ENCODE peak calls at places on chromosomes 12 and 14, in ten cellular contexts. One of them, this sample, is unnamed.

GRCh38 chr12:53499261-53500118 is at the start of gene MAP3K12:
- DNase-seq in stomach: peak; percentile 48
- DNase-seq in sigmoid colon: peak; percentile 89
- DNase-seq in K562: peak; percentile 76
- DNase-seq in H1: peak; percentile 84
- DNase-seq in HepG2: no peak
- DNase-seq in transverse colon: peak; percentile 68
- DNase-seq in tibial nerve: peak; percentile 56
- DNase-seq in GM12878: no peak
- DNase-seq in suprapubic skin: peak; percentile 86
- DNase-seq in this sample: peak; percentile 84

GRCh38 chr14:45686771-45687170 is 433.8 kb upstream of the MIS18BP1 start:
- DNase-seq in stomach: no peak
- DNase-seq in sigmoid colon: no peak
- DNase-seq in K562: no peak
- DNase-seq in H1: no peak
- DNase-seq in HepG2: no peak
- DNase-seq in transverse colon: no peak
- DNase-seq in tibial nerve: no peak
- DNase-seq in GM12878: no peak
- DNase-seq in suprapubic skin: no peak
- DNase-seq in this sample: no peak

GRCh38 chr12:62256408-62257079 is 3.7 kb upstream of the USP15 start:
- DNase-seq in stomach: no peak
- DNase-seq in sigmoid colon: no peak
- DNase-seq in K562: peak; percentile 63
- DNase-seq in H1: no peak
- DNase-seq in HepG2: no peak
- DNase-seq in transverse colon: no peak
- DNase-seq in tibial nerve: no peak
- DNase-seq in GM12878: no peak
- DNase-seq in suprapubic skin: no peak
- DNase-seq in this sample: no peak

GRCh38 chr14:41799817-41800216 is 193.1 kb downstream of the LRFN5 start:
- DNase-seq in stomach: no peak
- DNase-seq in sigmoid colon: no peak
- DNase-seq in K562: no peak
- DNase-seq in H1: no peak
- DNase-seq in HepG2: no peak
- DNase-seq in transverse colon: no peak
- DNase-seq in tibial nerve: no peak
- DNase-seq in GM12878: no peak
- DNase-seq in suprapubic skin: no peak
- DNase-seq in this sample: no peak

GRCh38 chr12:94149781-94150482 is 1.6 kb downstream of the PLXNC1 start:
- DNase-seq in stomach: peak; percentile 28
- DNase-seq in sigmoid colon: peak; percentile 71
- DNase-seq in K562: no peak
- DNase-seq in H1: peak; percentile 69
- DNase-seq in HepG2: no peak
- DNase-seq in transverse colon: peak; percentile 42
- DNase-seq in tibial nerve: peak; percentile 20
- DNase-seq in GM12878: no peak
- DNase-seq in suprapubic skin: peak; percentile 57
- DNase-seq in this sample: peak; percentile 86

GRCh38 chr12:49552014-49552413 is 13.2 kb downstream of the KCNH3 start:
- DNase-seq in stomach: no peak
- DNase-seq in sigmoid colon: no peak
- DNase-seq in K562: no peak
- DNase-seq in H1: no peak
- DNase-seq in HepG2: no peak
- DNase-seq in transverse colon: no peak
- DNase-seq in tibial nerve: no peak
- DNase-seq in GM12878: no peak
- DNase-seq in suprapubic skin: no peak
- DNase-seq in this sample: no peak

GRCh38 chr14:99179506-99179905 is 92.5 kb downstream of the BCL11B start:
- DNase-seq in stomach: no peak
- DNase-seq in sigmoid colon: peak; percentile 29
- DNase-seq in K562: no peak
- DNase-seq in H1: no peak
- DNase-seq in HepG2: no peak
- DNase-seq in transverse colon: no peak
- DNase-seq in tibial nerve: no peak
- DNase-seq in GM12878: no peak
- DNase-seq in suprapubic skin: peak; percentile 40
- DNase-seq in this sample: no peak

GRCh38 chr14:55129086-55129427 is at the start of gene LGALS3:
- DNase-seq in stomach: peak; percentile 87
- DNase-seq in sigmoid colon: peak; percentile 86
- DNase-seq in K562: peak; percentile 50
- DNase-seq in H1: no peak
- DNase-seq in HepG2: no peak
- DNase-seq in transverse colon: peak; percentile 88
- DNase-seq in tibial nerve: peak; percentile 72
- DNase-seq in GM12878: no peak
- DNase-seq in suprapubic skin: peak; percentile 86
- DNase-seq in this sample: peak; percentile 84

GRCh38 chr12:88590851-88591250 is 10.6 kb upstream of the KITLG start:
- DNase-seq in stomach: no peak
- DNase-seq in sigmoid colon: no peak
- DNase-seq in K562: no peak
- DNase-seq in H1: no peak
- DNase-seq in HepG2: no peak
- DNase-seq in transverse colon: no peak
- DNase-seq in tibial nerve: no peak
- DNase-seq in GM12878: no peak
- DNase-seq in suprapubic skin: no peak
- DNase-seq in this sample: no peak

GRCh38 chr12:120687570-120688289 is 781 bp downstream of the MLEC start:
- DNase-seq in stomach: no peak
- DNase-seq in sigmoid colon: peak; percentile 66
- DNase-seq in K562: peak; percentile 61
- DNase-seq in H1: no peak
- DNase-seq in HepG2: no peak
- DNase-seq in transverse colon: peak; percentile 40
- DNase-seq in tibial nerve: no peak
- DNase-seq in GM12878: no peak
- DNase-seq in suprapubic skin: peak; percentile 68
- DNase-seq in this sample: no peak

GRCh38 chr14:67436006-67436866 is 24.3 kb upstream of the PLEK2 start:
- DNase-seq in stomach: no peak
- DNase-seq in sigmoid colon: peak; percentile 68
- DNase-seq in K562: peak; percentile 42
- DNase-seq in H1: no peak
- DNase-seq in HepG2: peak; percentile 16
- DNase-seq in transverse colon: no peak
- DNase-seq in tibial nerve: no peak
- DNase-seq in GM12878: no peak
- DNase-seq in suprapubic skin: no peak
- DNase-seq in this sample: no peak

GRCh38 chr12:87140257-87140656 is 884.1 kb upstream of the MGAT4C start:
- DNase-seq in stomach: no peak
- DNase-seq in sigmoid colon: no peak
- DNase-seq in K562: no peak
- DNase-seq in H1: no peak
- DNase-seq in HepG2: no peak
- DNase-seq in transverse colon: no peak
- DNase-seq in tibial nerve: no peak
- DNase-seq in GM12878: no peak
- DNase-seq in suprapubic skin: no peak
- DNase-seq in this sample: no peak

DNA sequence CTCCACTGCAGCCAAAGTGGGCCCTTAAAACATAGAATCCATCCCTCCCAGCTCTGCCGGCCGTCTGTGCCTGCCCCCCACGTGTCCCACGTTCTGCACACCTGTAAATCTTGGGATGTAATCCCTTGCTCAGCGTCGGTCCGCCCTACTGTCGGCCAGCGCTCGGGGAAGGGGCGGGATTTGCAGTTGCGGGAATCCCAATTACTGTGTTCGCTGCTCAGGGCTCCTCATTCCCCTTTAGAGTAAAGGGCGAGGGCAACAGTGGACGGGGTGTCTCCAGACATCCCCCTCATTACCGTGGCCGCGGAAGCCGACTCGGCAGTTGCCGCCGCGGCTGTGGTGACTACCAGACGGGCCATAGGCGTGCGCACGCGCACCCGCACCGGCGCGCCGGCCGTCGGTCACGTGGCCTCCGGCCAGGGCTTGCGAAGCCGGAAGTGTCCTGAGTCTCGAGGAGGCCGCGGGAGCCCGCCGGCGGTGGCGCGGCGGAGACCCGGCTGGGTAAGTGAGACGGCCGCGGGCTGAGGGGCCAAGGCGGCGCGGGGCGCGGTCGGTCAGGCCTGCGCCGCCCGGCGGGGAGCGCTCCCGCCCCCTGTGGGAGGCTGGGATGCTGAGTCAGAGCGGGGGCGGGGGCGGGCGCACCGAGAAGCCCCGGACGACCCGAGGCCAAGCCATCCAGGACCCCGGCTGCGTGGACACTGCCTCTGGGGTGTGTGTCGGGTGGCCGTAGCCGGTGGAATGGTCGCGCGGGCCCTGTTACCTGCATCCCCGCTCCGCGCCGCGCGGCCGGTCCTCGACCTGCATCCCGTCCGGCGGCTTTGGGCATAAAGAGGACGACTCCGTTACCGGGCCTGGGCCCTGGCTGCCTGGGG is at the start of gene TBK1:
- DNase-seq in stomach: peak; percentile 93
- DNase-seq in sigmoid colon: peak; percentile 95
- DNase-seq in K562: peak; percentile 93
- DNase-seq in H1: peak; percentile 95
- DNase-seq in HepG2: peak; percentile 80
- DNase-seq in transverse colon: peak; percentile 91
- DNase-seq in tibial nerve: peak; percentile 79
- DNase-seq in GM12878: peak; percentile 53
- DNase-seq in suprapubic skin: peak; percentile 91
- DNase-seq in this sample: peak; percentile 93
- TF ChIP-seq POLR2A in stomach: no peak
- TF ChIP-seq POLR2A in sigmoid colon: no peak
- TF ChIP-seq POLR2A in K562: peak; percentile 83
- TF ChIP-seq POLR2A in H1: peak; percentile 70
- TF ChIP-seq POLR2A in HepG2: no peak
- TF ChIP-seq POLR2A in transverse colon: peak; percentile 63
- TF ChIP-seq POLR2A in tibial nerve: peak; percentile 85
- TF ChIP-seq POLR2A in GM12878: peak; percentile 83
- TF ChIP-seq POLR2A in suprapubic skin: peak; percentile 85
- TF ChIP-seq POLR2A in this sample: peak; percentile 69

GRCh38 chr12:25985296-25985992 is 27.0 kb downstream of the RASSF8 start:
- DNase-seq in stomach: no peak
- DNase-seq in sigmoid colon: no peak
- DNase-seq in K562: no peak
- DNase-seq in H1: no peak
- DNase-seq in HepG2: no peak
- DNase-seq in transverse colon: no peak
- DNase-seq in tibial nerve: no peak
- DNase-seq in GM12878: no peak
- DNase-seq in suprapubic skin: no peak
- DNase-seq in this sample: no peak
- TF ChIP-seq EP300 in stomach: no peak
- TF ChIP-seq EP300 in sigmoid colon: no peak
- TF ChIP-seq EP300 in K562: no peak
- TF ChIP-seq EP300 in H1: no peak
- TF ChIP-seq EP300 in HepG2: no peak
- TF ChIP-seq EP300 in transverse colon: no peak
- TF ChIP-seq EP300 in tibial nerve: no peak
- TF ChIP-seq EP300 in GM12878: no peak
- TF ChIP-seq EP300 in suprapubic skin: no peak
- TF ChIP-seq EP300 in this sample: no peak

GRCh38 chr14:36181417-36181816 is 4.9 kb upstream of the PTCSC3 start:
- DNase-seq in stomach: no peak
- DNase-seq in sigmoid colon: no peak
- DNase-seq in K562: no peak
- DNase-seq in H1: no peak
- DNase-seq in HepG2: no peak
- DNase-seq in transverse colon: no peak
- DNase-seq in tibial nerve: no peak
- DNase-seq in GM12878: no peak
- DNase-seq in suprapubic skin: no peak
- DNase-seq in this sample: no peak
- H3K27me3 ChIP-seq in stomach: no peaks in the 10 kb centered on the region
- H3K27me3 ChIP-seq in sigmoid colon: no peaks in the 10 kb centered on the region
- H3K27me3 ChIP-seq in K562: no peaks in the 10 kb centered on the region
- H3K27me3 ChIP-seq in H1: no peaks in the 10 kb centered on the region
- H3K27me3 ChIP-seq in HepG2: peaks cover 17% of the 10 kb centered on the region
- H3K27me3 ChIP-seq in transverse colon: no peaks in the 10 kb centered on the region
- H3K27me3 ChIP-seq in tibial nerve: no peaks in the 10 kb centered on the region
- H3K27me3 ChIP-seq in GM12878: no peaks in the 10 kb centered on the region
- H3K27me3 ChIP-seq in suprapubic skin: no peaks in the 10 kb centered on the region
- H3K27me3 ChIP-seq in this sample: no peaks in the 10 kb centered on the region

DNA sequence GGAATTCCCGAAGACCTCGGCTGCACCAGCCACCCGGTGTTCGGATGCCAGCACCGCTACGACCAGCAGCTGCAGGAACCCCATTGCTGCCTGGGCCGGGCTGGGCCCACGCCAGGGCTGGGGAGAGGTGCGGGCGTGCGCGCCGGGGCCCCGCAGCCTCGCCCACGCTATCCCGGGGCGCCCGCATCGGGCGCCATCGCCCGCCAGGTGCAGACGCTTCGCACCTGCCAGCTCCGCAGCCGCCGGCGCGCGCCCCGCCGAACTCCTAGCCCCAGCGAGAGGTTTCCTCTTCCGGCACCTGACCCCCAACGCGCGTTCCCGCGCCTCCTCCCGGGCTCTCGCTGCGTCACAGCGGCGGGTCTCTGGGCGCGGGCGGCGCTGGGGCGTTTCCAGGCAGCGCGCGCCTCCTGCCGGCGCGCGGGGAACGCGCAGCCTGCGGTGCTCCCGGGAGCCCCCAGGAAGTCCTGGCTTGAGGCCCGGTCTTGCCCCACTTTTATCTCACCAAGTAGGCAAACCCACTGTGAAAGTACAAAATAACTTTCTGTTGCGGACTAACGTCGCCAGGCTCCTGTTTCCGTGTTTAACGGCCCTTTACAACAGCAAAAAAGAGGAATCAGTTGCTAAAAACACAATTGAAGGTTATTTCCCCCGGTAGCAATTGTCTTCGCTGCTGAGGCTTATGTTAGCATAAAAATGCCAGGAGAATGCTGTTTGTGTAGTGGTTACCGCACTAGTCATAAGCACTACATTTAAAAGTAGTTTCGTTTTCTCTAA is at the start of gene TM7SF3:
- DNase-seq in stomach: peak; percentile 97
- DNase-seq in sigmoid colon: peak; percentile 95
- DNase-seq in K562: peak; percentile 96
- DNase-seq in H1: peak; percentile 94
- DNase-seq in HepG2: peak; percentile 83
- DNase-seq in transverse colon: peak; percentile 97
- DNase-seq in tibial nerve: peak; percentile 82
- DNase-seq in GM12878: peak; percentile 81
- DNase-seq in suprapubic skin: peak; percentile 95
- DNase-seq in this sample: peak; percentile 95
- TF ChIP-seq POLR2A in stomach: no peak
- TF ChIP-seq POLR2A in sigmoid colon: no peak
- TF ChIP-seq POLR2A in K562: peak; percentile 22
- TF ChIP-seq POLR2A in H1: peak; percentile 82
- TF ChIP-seq POLR2A in HepG2: peak; percentile 79
- TF ChIP-seq POLR2A in transverse colon: peak; percentile 56
- TF ChIP-seq POLR2A in tibial nerve: peak; percentile 74
- TF ChIP-seq POLR2A in GM12878: peak; percentile 81
- TF ChIP-seq POLR2A in suprapubic skin: no peak
- TF ChIP-seq POLR2A in this sample: peak; percentile 44

This sample was measured in ovary.